ENCODE peak calls at places on chromosomes 1 and 21, in seven cellular contexts. F is tibial nerve; H is activated naive CD4-positive, alpha-beta T cell treated with Interleukin-2 at 50 U/mL for 16 hours; O is activated CD4-positive, alpha-beta T cell treated with anti-CD3 and anti-CD28 coated beads for 48 hours; P is ascending aorta; M is GF-D8; J is effector memory CD8-positive, alpha-beta T cell. G is an unnamed sample.

GRCh38 chr1:54016343-54017282 is 1.4 kb downstream of the LDLRAD1 start:
- DNase-seq in P (no peak), M (no peak), F (no peak), J (no peak), H (no peak), O (no peak), G (no peak)

GRCh38 chr21:22421416-22422190 is 1423.4 kb downstream of the NCAM2 start:
- DNase-seq in O (no peak), J (no peak), H (no peak), F (no peak), M (peak), P (no peak), G (peak)

GRCh38 chr1:235902638-235903542 is 36.2 kb upstream of the LYST start:
- DNase-seq in F (no peak), J (no peak), M (no peak), H (no peak), P (no peak), O (no peak), G (no peak)

GRCh38 chr1:205800470-205800869 is 12.5 kb downstream of the SLC41A1 start:
- DNase-seq in H (no peak), F (no peak), M (no peak), J (no peak), O (no peak), P (no peak), G (no peak)

GRCh38 chr1:2016123-2016522 is 3.0 kb upstream of the GABRD start:
- DNase-seq in H (no peak), F (no peak), P (no peak), M (no peak), O (no peak), J (no peak), G (no peak)

GRCh38 chr1:195894411-195894810 is 713.8 kb downstream of the KCNT2 start:
- DNase-seq in F (no peak), P (no peak), O (no peak), H (no peak), M (no peak), J (no peak), G (no peak)

GRCh38 chr1:185581961-185582725 is 152.0 kb upstream of the HMCN1 start:
- DNase-seq in F (no peak), J (no peak), O (no peak), H (no peak), P (no peak), M (no peak), G (no peak)

GRCh38 chr1:109392788-109393580 is 4.7 kb downstream of the SORT1 start:
- DNase-seq in P (peak), J (no peak), M (peak), H (no peak), O (no peak), F (peak), G (no peak)

GRCh38 chr1:155064109-155064812 is 721 bp downstream of the EFNA4 start:
- DNase-seq in F (no peak), H (peak), M (no peak), O (peak), J (no peak), P (no peak), G (no peak)

GRCh38 chr1:20366076-20366765 is 75.5 kb downstream of the VWA5B1 start:
- DNase-seq in M (no peak), O (no peak), F (no peak), J (no peak), P (no peak), H (no peak), G (no peak)

GRCh38 chr1:81731989-81732388 is 68.7 kb upstream of the ADGRL2 start:
- DNase-seq in F (no peak), P (no peak), M (no peak), J (no peak), O (no peak), H (no peak), G (no peak)

GRCh38 chr1:183989078-183989577 is 48.4 kb downstream of the COLGALT2 start:
- DNase-seq in F (no peak), H (peak), J (no peak), M (no peak), P (peak), O (peak), G (no peak)

GRCh38 chr1:183093821-183094287 is 70.6 kb downstream of the LAMC1 start:
- DNase-seq in O (no peak), J (no peak), M (no peak), F (no peak), P (no peak), H (no peak), G (no peak)

GRCh38 chr1:67732750-67733151 is 47.8 kb downstream of the GADD45A start:
- DNase-seq in P (peak), H (no peak), M (peak), F (no peak), J (no peak), O (no peak), G (no peak)

GRCh38 chr1:89262643-89263042 is 10.0 kb downstream of the GBP5 start:
- DNase-seq in J (no peak), H (no peak), M (no peak), F (no peak), O (no peak), P (no peak), G (no peak)

GRCh38 chr1:166679369-166679768 is 159.9 kb upstream of the POGK start:
- DNase-seq in J (no peak), F (no peak), O (no peak), M (no peak), P (no peak), H (no peak), G (no peak)

GRCh38 chr1:110197905-110198629 is 12.0 kb upstream of the KCNC4 start:
- DNase-seq in M (no peak), J (no peak), H (no peak), F (no peak), P (no peak), O (no peak), G (no peak)

GRCh38 chr1:184222561-184223157 is 164.2 kb upstream of the C1orf21 start:
- DNase-seq in J (peak), O (peak), H (peak), M (no peak), P (no peak), F (no peak), G (peak)

GRCh38 chr1:186869829-186870228 is 41.1 kb downstream of the PLA2G4A start:
- DNase-seq in J (no peak), P (no peak), H (no peak), M (no peak), F (no peak), O (no peak), G (no peak)

GRCh38 chr1:66276229-66276628 is 257.7 kb upstream of the SGIP1 start:
- DNase-seq in J (no peak), M (no peak), F (no peak), P (no peak), O (peak), H (no peak), G (peak)

GRCh38 chr1:99603699-99604595 is 42.0 kb upstream of the PALMD start:
- DNase-seq in F (no peak), J (no peak), M (no peak), O (no peak), H (no peak), P (no peak), G (no peak)

GRCh38 chr1:207959141-207959825 is 48.4 kb upstream of the CD34 start:
- DNase-seq in H (peak), J (no peak), P (peak), F (peak), O (peak), M (no peak), G (peak)

GRCh38 chr1:3249846-3250501 is 181.0 kb downstream of the PRDM16 start:
- DNase-seq in F (no peak), M (no peak), P (no peak), H (no peak), J (no peak), O (no peak), G (no peak)

GRCh38 chr1:109425391-109425790 is 857 bp downstream of the PSMA5 start:
- DNase-seq in P (no peak), H (no peak), J (no peak), F (no peak), M (no peak), O (no peak), G (peak)

GRCh38 chr1:119285482-119285881 is 83.1 kb upstream of the HAO2 start:
- DNase-seq in M (no peak), O (no peak), P (no peak), H (no peak), J (no peak), F (no peak), G (no peak)

GRCh38 chr1:159924025-159924790 is 1.1 kb downstream of the TAGLN2 start:
- DNase-seq in P (peak), O (peak), F (peak), J (peak), M (no peak), H (peak), G (peak)

GRCh38 chr1:205578780-205579571 is 52.8 kb downstream of the ELK4 start:
- DNase-seq in M (no peak), J (no peak), P (peak), F (no peak), O (no peak), H (no peak), G (no peak)

GRCh38 chr1:184973308-184974085 is 811 bp downstream of the NIBAN1 start:
- DNase-seq in O (peak), P (peak), H (peak), J (peak), M (peak), F (no peak), G (peak)

GRCh38 chr1:159951551-159951950 is 2.5 kb downstream of the SLAMF9 start:
- DNase-seq in F (no peak), H (no peak), P (peak), J (no peak), M (no peak), O (no peak), G (no peak)

GRCh38 chr1:150549496-150550221 is 451 bp downstream of the ADAMTSL4 start:
- DNase-seq in O (no peak), J (no peak), F (no peak), P (peak), H (no peak), M (no peak), G (no peak)

GRCh38 chr1:48878191-48878940 is 101.7 kb upstream of the BEND5 start:
- DNase-seq in M (no peak), H (no peak), F (no peak), J (no peak), O (no peak), P (no peak), G (no peak)